ENCODE peak calls at places on chromosome 16, in four cellular contexts. D is progenitor cell of endocrine pancreas, I is Panc1, R is cardiac muscle cell. N is an unnamed sample.

GRCh38 chr16:526181-527014 is 1.1 kb upstream of the CAPN15 start:
- DNase-seq in D (peak), I (no peak), R (peak), N (no peak)

GRCh38 chr16:21663889-21664647 is at the start of gene OTOA:
- DNase-seq in D (peak), I (no peak), R (peak), N (no peak)

GRCh38 chr16:30997887-30998711 is 12.3 kb downstream of the STX1B start:
- DNase-seq in D (no peak), I (no peak), R (no peak), N (peak)

GRCh38 chr16:73572135-73572534 is 524.2 kb upstream of the ZFHX3 start:
- DNase-seq in D (no peak), I (no peak), R (peak), N (peak)

GRCh38 chr16:27238016-27238587 is 30.5 kb downstream of the NSMCE1 start:
- DNase-seq in D (no peak), I (no peak), R (no peak), N (no peak)

GRCh38 chr16:53546988-53547391 is 44.0 kb upstream of the AKTIP start:
- DNase-seq in D (no peak), I (no peak), R (peak), N (peak)

GRCh38 chr16:54930034-54930938 is at the start of gene IRX5:
- DNase-seq in D (peak), I (peak), R (peak), N (peak)

GRCh38 chr16:60815033-60815432 is 1221.2 kb downstream of the CDH8 start:
- DNase-seq in D (no peak), I (no peak), R (no peak), N (no peak)

GRCh38 chr16:508884-509736 is 18.4 kb upstream of the CAPN15 start:
- DNase-seq in D (no peak), I (no peak), R (no peak), N (peak)

GRCh38 chr16:35909351-35909954 is 2450.0 kb downstream of the TP53TG3F start:
- DNase-seq in D (no peak), I (no peak), R (no peak), N (no peak)

GRCh38 chr16:85573696-85574641 is 39.2 kb upstream of the GSE1 start:
- DNase-seq in D (no peak), I (no peak), R (peak), N (peak)

GRCh38 chr16:76854234-76854633 is 336.8 kb upstream of the MON1B start:
- DNase-seq in D (no peak), I (no peak), R (peak), N (no peak)

GRCh38 chr16:73056911-73057310 is 9.0 kb upstream of the ZFHX3 start:
- DNase-seq in D (no peak), I (no peak), R (no peak), N (no peak)

GRCh38 chr16:67372664-67373063 is 20.6 kb downstream of the TPPP3 start:
- DNase-seq in D (no peak), I (no peak), R (no peak), N (no peak)

GRCh38 chr16:12420661-12421209 is 383.0 kb downstream of the CPPED1 start:
- DNase-seq in D (no peak), I (no peak), R (peak), N (no peak)

GRCh38 chr16:86827521-86827920 is 249.2 kb downstream of the FOXL1 start:
- DNase-seq in D (no peak), I (no peak), R (no peak), N (no peak)

GRCh38 chr16:6377956-6378355 is 954.7 kb upstream of the RBFOX1 start:
- DNase-seq in D (no peak), I (no peak), R (no peak), N (no peak)

GRCh38 chr16:31409433-31409832 is 16.3 kb downstream of the ITGAD start:
- DNase-seq in D (no peak), I (no peak), R (no peak), N (no peak)

GRCh38 chr16:720507-720989 is 398 bp upstream of the ANTKMT start:
- DNase-seq in D (no peak), I (no peak), R (peak), N (peak)

GRCh38 chr16:84952335-84953050 is 58.8 kb downstream of the ZDHHC7 start:
- DNase-seq in D (peak), I (peak), R (peak), N (peak)

GRCh38 chr16:4319454-4319853 is 3.6 kb downstream of the GLIS2 start:
- DNase-seq in D (no peak), I (no peak), R (no peak), N (no peak)

GRCh38 chr16:88787579-88788314 is 2.7 kb upstream of the PIEZO1 start:
- DNase-seq in D (no peak), I (no peak), R (no peak), N (no peak)

GRCh38 chr16:88783391-88784073 is 1.5 kb downstream of the PIEZO1 start:
- DNase-seq in D (no peak), I (no peak), R (no peak), N (no peak)

GRCh38 chr16:88784074-88784855 is 755 bp downstream of the PIEZO1 start:
- DNase-seq in D (peak), I (no peak), R (peak), N (peak)

GRCh38 chr16:88784856-88785105 is 239 bp downstream of the PIEZO1 start:
- DNase-seq in D (no peak), I (no peak), R (no peak), N (no peak)

GRCh38 chr16:88785106-88785924 is at the start of gene PIEZO1:
- DNase-seq in D (no peak), I (no peak), R (peak), N (no peak)
- TF ChIP-seq CTCF in D (peak), I (peak), R (peak), N (peak)

DNA sequence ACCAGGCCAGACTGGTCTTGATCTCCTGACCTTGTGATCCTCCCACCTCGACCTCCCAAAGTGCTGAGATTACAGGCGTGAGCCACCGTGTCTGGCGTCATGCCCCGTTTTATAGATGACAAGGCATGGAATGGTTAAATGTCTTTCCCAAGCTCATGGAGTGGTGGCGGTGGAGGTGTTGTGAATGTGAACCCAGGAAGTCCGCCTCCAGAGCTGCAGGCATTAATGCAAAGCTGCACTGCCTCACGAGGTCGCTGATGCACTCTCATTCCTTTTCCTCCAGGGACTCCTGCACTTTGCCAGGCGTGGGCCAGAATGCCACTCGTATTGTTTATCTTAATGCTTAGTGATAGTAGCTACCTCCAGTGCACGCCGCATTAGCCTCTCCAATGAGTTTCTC is 149.6 kb downstream of the WWOX start:
- DNase-seq in D (no peak), I (no peak), R (peak), N (no peak)
- TF ChIP-seq CTCF in D (peak), I (peak), R (no peak), N (no peak)

GRCh38 chr16:70579648-70580630 is 56.3 kb downstream of the SF3B3 start:
- DNase-seq in D (no peak), I (no peak), R (no peak), N (no peak)

GRCh38 chr16:70578035-70578434 is 54.4 kb downstream of the SF3B3 start:
- DNase-seq in D (no peak), I (no peak), R (no peak), N (no peak)

GRCh38 chr16:70586731-70587130 is 59.6 kb upstream of the IL34 start:
- DNase-seq in D (no peak), I (no peak), R (no peak), N (no peak)

GRCh38 chr16:70579248-70579647 is 55.6 kb downstream of the SF3B3 start:
- DNase-seq in D (no peak), I (no peak), R (no peak), N (no peak)

GRCh38 chr16:70582280-70582978 is 58.8 kb downstream of the SF3B3 start:
- DNase-seq in D (no peak), I (no peak), R (no peak), N (no peak)
- TF ChIP-seq CTCF in D (peak), I (no peak), R (peak), N (peak)

GRCh38 chr16:57977418-57978069 is 6.6 kb upstream of the CNGB1 start:
- DNase-seq in D (no peak), I (no peak), R (no peak), N (no peak)
- TF ChIP-seq CTCF in D (no peak), I (no peak), R (no peak), N (no peak)

DNA sequence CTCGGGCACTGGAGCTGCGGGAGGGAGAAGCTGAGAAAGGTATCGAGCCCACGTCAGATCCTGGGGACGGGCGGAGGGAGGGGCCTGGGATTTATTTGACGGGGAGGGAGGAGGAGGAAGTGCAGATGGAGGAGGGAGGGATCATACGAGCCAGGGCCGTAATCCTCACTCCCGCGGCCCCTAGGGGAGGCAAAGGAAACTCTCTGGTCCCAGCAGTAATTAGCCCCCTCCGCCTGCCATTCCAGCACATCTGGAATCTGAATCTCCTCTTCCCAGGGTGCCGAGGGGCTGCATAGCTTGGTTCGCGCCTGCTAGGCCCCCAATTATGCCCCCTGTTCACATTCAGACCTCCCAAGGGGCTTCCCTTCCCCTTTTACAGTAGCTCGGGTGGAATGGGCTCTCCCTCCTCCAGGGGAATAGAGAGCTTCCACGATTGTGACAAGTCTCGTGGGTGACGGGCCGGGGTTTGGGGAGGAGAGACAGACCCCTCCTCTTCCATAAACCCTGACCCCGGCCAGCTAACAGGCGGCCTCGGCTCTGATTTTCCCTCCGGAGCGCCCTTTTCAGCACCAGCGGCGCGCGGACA is at the start of gene SEZ6L2:
- DNase-seq in D (no peak), I (peak), R (peak), N (peak)
- TF ChIP-seq CTCF in D (peak), I (no peak), R (peak), N (peak)

DNA sequence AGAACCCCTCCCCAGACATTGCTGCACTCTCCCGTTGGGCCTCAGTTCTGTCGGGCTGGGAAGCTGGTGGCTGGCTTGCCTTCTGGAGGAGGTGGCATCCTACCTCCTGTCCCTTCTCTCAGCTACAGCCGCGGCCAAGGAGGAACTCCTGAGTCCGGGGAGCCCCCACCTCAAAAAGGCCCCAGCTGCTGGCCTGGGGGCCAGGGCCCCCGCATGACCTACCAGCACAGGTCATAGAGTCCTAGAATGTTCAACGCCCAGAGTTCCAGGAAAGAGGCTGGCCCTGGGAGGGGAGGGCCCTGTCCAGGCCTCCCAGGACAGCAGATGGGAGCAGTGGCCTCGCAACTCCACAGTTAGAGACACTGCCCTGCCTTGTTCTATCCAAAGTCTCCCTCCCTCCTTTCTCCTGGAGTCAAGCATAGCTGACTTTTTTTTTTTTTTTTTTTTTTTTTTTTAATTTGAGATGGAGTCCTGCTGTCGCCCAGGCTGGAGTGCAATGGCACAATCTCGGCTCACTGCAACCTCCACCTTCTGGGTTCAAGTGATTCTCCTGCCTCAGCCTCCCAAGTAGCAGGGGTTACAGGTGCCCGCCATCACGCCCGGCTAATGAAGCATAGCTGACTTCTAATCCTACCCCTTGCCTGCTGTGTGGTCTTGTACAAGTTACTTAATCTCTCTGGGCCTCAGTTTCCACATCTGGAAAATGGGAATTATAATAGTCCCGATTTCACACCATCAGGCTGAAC is 7.1 kb downstream of the CARHSP1 start:
- DNase-seq in D (no peak), I (no peak), R (no peak), N (no peak)
- TF ChIP-seq CTCF in D (no peak), I (no peak), R (no peak), N (no peak)

GRCh38 chr16:10993649-10994048 is 49.3 kb downstream of the CLEC16A start:
- DNase-seq in D (no peak), I (no peak), R (no peak), N (no peak)
- TF ChIP-seq CTCF in D (no peak), I (no peak), R (no peak), N (no peak)

GRCh38 chr16:87931504-87931903 is 4.8 kb downstream of the CA5A start:
- DNase-seq in D (no peak), I (no peak), R (no peak), N (peak)

GRCh38 chr16:87929986-87930385 is 6.3 kb downstream of the CA5A start:
- DNase-seq in D (no peak), I (no peak), R (no peak), N (no peak)

GRCh38 chr16:87927195-87927562 is 9.2 kb downstream of the CA5A start:
- DNase-seq in D (no peak), I (no peak), R (no peak), N (no peak)

GRCh38 chr16:87933140-87933495 is 3.2 kb downstream of the CA5A start:
- DNase-seq in D (no peak), I (no peak), R (no peak), N (no peak)

DNA sequence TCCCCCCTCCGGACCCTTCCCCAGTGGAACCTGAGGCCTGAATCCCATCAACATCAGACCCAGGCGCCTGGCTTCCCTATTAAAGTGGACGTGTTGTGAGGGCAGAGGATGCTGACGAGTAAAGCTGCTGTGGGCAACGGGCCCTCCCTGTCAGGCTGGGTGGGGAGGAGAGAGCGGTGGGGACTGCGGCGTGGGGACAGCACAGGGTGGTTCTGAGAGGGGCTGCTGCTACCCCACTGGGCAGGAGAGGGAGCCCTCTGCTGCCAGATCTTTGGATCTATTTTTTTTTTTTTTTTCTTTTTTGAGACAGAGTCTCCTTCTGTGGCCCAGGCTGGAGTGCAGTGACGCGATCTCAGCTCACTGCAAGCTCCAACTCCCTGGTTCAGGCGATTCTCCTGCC is 5.9 kb downstream of the CA5A start:
- DNase-seq in D (no peak), I (no peak), R (peak), N (no peak)
- TF ChIP-seq CTCF in D (peak), I (no peak), R (peak), N (peak)

GRCh38 chr16:82641336-82641984 is 14.7 kb downstream of the CDH13 start:
- DNase-seq in D (no peak), I (no peak), R (no peak), N (no peak)
- TF ChIP-seq CTCF in D (no peak), I (no peak), R (peak), N (peak)

DNA sequence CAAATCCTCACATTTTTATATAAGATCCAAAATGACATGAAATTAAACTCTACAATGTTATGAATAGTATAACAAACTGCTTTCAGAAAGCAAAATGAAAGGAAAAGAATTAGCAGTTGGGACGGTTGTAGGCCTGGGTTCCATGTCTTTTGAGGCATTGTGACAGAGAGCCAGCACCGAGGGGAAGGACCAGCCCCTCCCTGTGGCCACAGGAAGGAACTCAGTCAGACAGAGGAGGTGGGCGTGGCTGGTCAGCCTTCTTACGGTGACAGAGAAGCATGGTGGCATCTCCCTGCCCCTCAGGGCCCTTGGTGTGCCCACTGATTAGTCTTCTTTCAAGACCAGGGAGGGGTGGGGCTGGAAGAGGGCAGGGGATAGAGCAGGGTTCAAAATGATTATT is 5.7 kb downstream of the ZNF319 start:
- DNase-seq in D (no peak), I (no peak), R (peak), N (peak)
- TF ChIP-seq CTCF in D (peak), I (no peak), R (peak), N (peak)